ENCODE peak calls at places on chromosomes 13 and 19, in eight cellular contexts. Z, J, H, R, P, K, B and U are unnamed samples.

GRCh38 chr19:19098703-19099632 is 35.2 kb downstream of the SLC25A42 start:
- DNase-seq in R (no peak), J (no peak), Z (peak), K (no peak), P (no peak), H (no peak), B (no peak), U (no peak)

GRCh38 chr19:42284641-42285341 is 15.7 kb downstream of the CIC start:
- DNase-seq in B (no peak), H (no peak), Z (no peak), K (no peak), J (no peak), R (no peak), P (peak), U (no peak)

GRCh38 chr13:97325738-97326137 is 103.6 kb downstream of the MBNL2 start:
- DNase-seq in P (no peak), B (no peak), H (no peak), R (no peak), Z (no peak), K (no peak), J (peak), U (no peak)

GRCh38 chr13:36101157-36101556 is 30.0 kb downstream of the DCLK1 start:
- DNase-seq in P (no peak), K (no peak), Z (no peak), R (no peak), J (no peak), B (no peak), H (no peak), U (no peak)

GRCh38 chr19:18612772-18613588 is at the start of gene TMEM59L:
- DNase-seq in J (no peak), Z (no peak), P (no peak), H (no peak), R (no peak), B (no peak), K (no peak), U (no peak)

GRCh38 chr13:98530236-98530635 is 46.7 kb downstream of the STK24 start:
- DNase-seq in R (no peak), P (no peak), K (no peak), H (no peak), Z (no peak), J (no peak), B (no peak), U (no peak)

GRCh38 chr19:19399733-19400438 is 5.6 kb upstream of the GATAD2A start:
- DNase-seq in J (no peak), R (peak), K (no peak), H (no peak), B (no peak), P (no peak), Z (no peak), U (no peak)

GRCh38 chr13:20814224-20814910 is 40.6 kb upstream of the EEF1AKMT1 start:
- DNase-seq in Z (peak), R (peak), P (no peak), H (peak), B (peak), K (no peak), J (peak), U (peak)

GRCh38 chr13:83499286-83499685 is 383.0 kb downstream of the SLITRK1 start:
- DNase-seq in R (no peak), K (no peak), Z (no peak), B (no peak), P (no peak), J (no peak), H (no peak), U (no peak)

GRCh38 chr13:33509642-33510229 is 224.2 kb upstream of the STARD13 start:
- DNase-seq in P (no peak), K (peak), H (no peak), Z (peak), B (no peak), R (peak), J (peak), U (peak)

GRCh38 chr19:18322318-18322758 is 538 bp downstream of the LSM4 start:
- DNase-seq in J (no peak), Z (peak), R (peak), H (peak), K (peak), B (no peak), P (no peak), U (peak)

GRCh38 chr19:13961826-13962737 is 9.8 kb downstream of the DCAF15 start:
- DNase-seq in H (peak), P (peak), K (no peak), B (no peak), J (no peak), R (no peak), Z (no peak), U (no peak)

GRCh38 chr19:49318296-49318695 is 6.7 kb downstream of the SLC6A16 start:
- DNase-seq in P (no peak), B (no peak), H (no peak), R (no peak), J (no peak), K (no peak), Z (no peak), U (no peak)

GRCh38 chr19:49316284-49316683 is 8.7 kb downstream of the SLC6A16 start:
- DNase-seq in K (no peak), B (no peak), R (peak), Z (no peak), H (no peak), J (no peak), P (no peak), U (no peak)

DNA sequence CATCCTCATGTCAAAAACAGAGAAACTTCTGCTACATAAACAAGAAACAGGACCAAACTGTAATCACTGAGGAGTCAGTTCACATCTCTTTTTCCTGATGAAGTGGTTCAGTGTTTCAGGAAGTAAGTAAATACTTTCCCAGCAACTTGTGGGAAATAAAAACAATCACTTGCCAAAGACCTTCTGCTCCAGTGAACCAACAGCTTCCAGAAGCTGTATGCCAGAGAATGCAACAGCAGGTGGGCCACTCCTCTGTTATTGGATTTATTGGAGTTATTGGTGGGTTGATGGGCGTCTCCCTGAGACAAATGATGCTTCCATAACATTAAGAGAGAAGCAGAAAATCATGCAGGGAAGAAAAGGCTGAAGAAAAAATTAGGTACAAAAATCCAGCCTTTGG is 9.9 kb downstream of the SLC6A16 start:
- DNase-seq in J (no peak), B (no peak), P (no peak), H (no peak), Z (no peak), K (no peak), R (no peak), U (no peak)
- TF ChIP-seq CTCF in J (no peak), B (no peak), P (no peak), H (no peak), Z (no peak), K (no peak), R (no peak), U (no peak)

DNA sequence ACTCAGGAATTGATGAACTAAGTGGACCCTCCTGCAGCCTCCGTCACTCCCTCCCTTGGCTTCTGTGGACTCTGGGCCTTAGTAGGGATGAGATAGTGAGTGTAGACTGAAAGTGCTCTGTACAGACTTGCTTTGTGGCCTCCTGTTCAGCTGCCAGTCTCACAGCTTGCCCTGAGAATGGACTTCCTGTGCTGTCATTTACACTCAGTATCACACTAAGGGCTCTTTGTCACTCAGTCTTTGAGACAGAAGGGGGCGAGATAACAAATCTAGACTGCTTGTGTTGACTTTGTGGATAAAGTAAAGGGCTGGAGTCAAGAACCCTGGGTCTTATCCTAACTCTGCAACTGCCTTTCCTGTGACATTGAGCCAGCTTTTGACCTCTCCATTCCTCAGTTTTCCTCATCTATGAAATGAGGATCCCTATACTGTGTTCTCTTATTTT is 21.0 kb upstream of the SPRY2 start:
- DNase-seq in K (no peak), Z (no peak), P (peak), H (no peak), B (no peak), J (no peak), R (no peak), U (no peak)
- TF ChIP-seq CTCF in K (no peak), Z (no peak), P (peak), H (no peak), B (no peak), J (no peak), R (no peak), U (no peak)

DNA sequence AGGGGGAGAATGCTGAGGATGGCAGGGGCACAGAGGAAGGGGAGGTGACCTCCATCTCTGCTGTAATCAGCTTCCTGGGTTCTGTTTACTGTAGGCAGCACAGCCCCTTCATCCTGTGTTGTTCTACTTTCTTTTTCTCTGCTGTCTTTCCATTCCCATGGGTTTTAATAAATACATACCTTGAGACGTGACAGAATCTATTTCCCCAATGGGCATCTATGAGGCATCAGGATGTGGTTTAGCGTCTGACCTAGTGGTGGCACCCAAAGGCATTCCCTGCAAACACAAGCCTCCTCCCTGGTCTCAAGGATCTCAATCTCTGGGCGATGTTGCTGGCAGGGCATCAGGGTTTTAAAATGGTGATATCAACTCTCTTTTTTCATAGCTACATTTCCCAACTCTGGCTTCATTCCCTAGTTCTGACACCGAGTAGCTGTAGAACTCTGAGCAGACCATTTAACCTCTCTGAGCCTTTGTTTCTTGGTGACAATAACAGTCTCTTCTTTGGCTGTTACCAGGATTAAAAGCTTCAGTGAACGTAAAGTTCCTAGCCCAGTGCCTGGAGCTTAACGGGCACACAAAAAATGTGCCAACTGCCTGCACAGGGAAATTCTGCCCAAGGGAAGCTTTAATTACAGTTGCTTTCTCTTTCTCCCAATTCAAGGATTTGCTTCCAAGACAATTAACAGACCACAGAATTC is 60.9 kb downstream of the ALOX5AP start:
- DNase-seq in R (peak), P (no peak), J (no peak), H (no peak), B (no peak), Z (peak), K (no peak), U (peak)
- TF ChIP-seq CTCF in R (no peak), P (peak), J (no peak), H (no peak), B (no peak), Z (no peak), K (no peak), U (no peak)

GRCh38 chr19:12864721-12865715 is 16.2 kb downstream of the DNASE2 start:
- DNase-seq in R (no peak), H (no peak), B (no peak), P (no peak), K (no peak), Z (no peak), J (no peak), U (no peak)
- TF ChIP-seq CTCF in R (no peak), H (no peak), B (no peak), P (peak), K (no peak), Z (no peak), J (no peak), U (no peak)

GRCh38 chr19:34493649-34494044 is 12.1 kb downstream of the WTIP start:
- DNase-seq in K (no peak), H (no peak), Z (no peak), P (no peak), B (no peak), J (no peak), R (no peak), U (no peak)
- TF ChIP-seq CTCF in K (no peak), H (no peak), Z (no peak), P (no peak), B (no peak), J (no peak), R (no peak), U (no peak)

GRCh38 chr13:107373551-107373950 is 805.6 kb upstream of the ARGLU1 start:
- DNase-seq in B (peak), J (no peak), H (no peak), Z (peak), P (peak), R (peak), K (no peak), U (no peak)
- TF ChIP-seq CTCF in B (peak), J (peak), H (no peak), Z (peak), P (peak), R (peak), K (peak), U (no peak)

GRCh38 chr19:806815-807421 is 9.7 kb downstream of the PTBP1 start:
- DNase-seq in Z (no peak), H (no peak), K (no peak), B (no peak), J (no peak), R (no peak), P (no peak), U (no peak)
- TF ChIP-seq CTCF in Z (no peak), H (no peak), K (no peak), B (no peak), J (no peak), R (no peak), P (no peak), U (no peak)